ENCODE peak calls at places on chromosome 12, in six cellular contexts. Q is cardiac muscle cell; X is fibroblast of pulmonary artery; S is mucosa of gallbladder; N is Panc1; P is stimulated activated naive B cell treated with anti-CD40 and anti-IgM and Interleukin-4, amounts not matched to agents 10 μg/mL and 1 μg/mL and 100 μg/mL, for 72 hours. C is an unnamed sample.
A peak's percentile ranks its signal among the peaks of the same experiment; 100 is the strongest.

GRCh38 chr12:14426792-14427191 is 61.3 kb downstream of the ATF7IP start:
- DNase-seq in S (no peak), N (no peak), Q (no peak), X (no peak), P (no peak), C (no peak)

GRCh38 chr12:11085419-11085818 is 6.7 kb downstream of the TAS2R43 start:
- DNase-seq in P (no peak), S (no peak), X (peak; percentile 64), Q (no peak), N (no peak), C (no peak)

GRCh38 chr12:64729909-64730584 is 29.2 kb downstream of the GNS start:
- DNase-seq in Q (no peak), P (no peak), N (no peak), S (no peak), X (no peak), C (peak; percentile 77)

GRCh38 chr12:122888232-122888752 is 7.6 kb downstream of the VPS37B start:
- DNase-seq in X (peak; percentile 88), P (no peak), S (peak; percentile 86), N (peak; percentile 64), Q (peak; percentile 82), C (peak; percentile 83)

GRCh38 chr12:78120866-78121590 is 290.3 kb downstream of the NAV3 start:
- DNase-seq in X (peak; percentile 79), P (no peak), Q (peak; percentile 72), N (no peak), S (no peak), C (peak; percentile 48)

GRCh38 chr12:103128862-103129501 is 171.5 kb downstream of the ASCL1 start:
- DNase-seq in Q (no peak), X (no peak), S (peak; percentile 79), P (no peak), N (no peak), C (no peak)

GRCh38 chr12:98420403-98420800 is 95.0 kb upstream of the TMPO start:
- DNase-seq in N (no peak), X (no peak), Q (no peak), S (no peak), P (no peak), C (no peak)

GRCh38 chr12:101328917-101329316 is 49.0 kb downstream of the UTP20 start:
- DNase-seq in N (no peak), Q (no peak), X (no peak), P (no peak), S (no peak), C (no peak)

GRCh38 chr12:9049520-9050133 is 60.3 kb downstream of the KLRG1 start:
- DNase-seq in N (no peak), X (peak; percentile 71), P (no peak), Q (peak; percentile 68), S (no peak), C (peak; percentile 41)

GRCh38 chr12:67469666-67470065 is 178.9 kb upstream of the DYRK2 start:
- DNase-seq in S (no peak), X (no peak), Q (peak; percentile 30), P (no peak), N (no peak), C (no peak)

C was measured in MV-4-11.